ENCODE peak calls at places on chromosomes 1 and 21, in ten cellular contexts. One of them, this sample, is unnamed.

GRCh38 chr1:234260578-234260977 is 112.7 kb upstream of the COA6 start:
- DNase-seq in fibroblast of lung: peak; percentile 43
- DNase-seq in kidney: no peak
- DNase-seq in pancreas: no peak
- DNase-seq in tibial artery: no peak
- DNase-seq in lower lobe of right lung: no peak
- DNase-seq in esophagus squamous epithelium: no peak
- DNase-seq in cardiac muscle cell: no peak
- DNase-seq in transverse colon: no peak
- DNase-seq in SJSA1: no peak
- DNase-seq in this sample: no peak

GRCh38 chr21:29637126-29637525 is 302.7 kb downstream of the GRIK1 start:
- DNase-seq in fibroblast of lung: no peak
- DNase-seq in kidney: no peak
- DNase-seq in pancreas: no peak
- DNase-seq in tibial artery: no peak
- DNase-seq in lower lobe of right lung: no peak
- DNase-seq in esophagus squamous epithelium: no peak
- DNase-seq in cardiac muscle cell: no peak
- DNase-seq in transverse colon: no peak
- DNase-seq in SJSA1: no peak
- DNase-seq in this sample: no peak

GRCh38 chr21:27314096-27314495 is 347.2 kb upstream of the ADAMTS5 start:
- DNase-seq in fibroblast of lung: peak; percentile 7
- DNase-seq in kidney: no peak
- DNase-seq in pancreas: no peak
- DNase-seq in tibial artery: no peak
- DNase-seq in lower lobe of right lung: no peak
- DNase-seq in esophagus squamous epithelium: no peak
- DNase-seq in cardiac muscle cell: no peak
- DNase-seq in transverse colon: no peak
- DNase-seq in SJSA1: no peak
- DNase-seq in this sample: no peak

GRCh38 chr1:60031116-60031515 is 42.5 kb downstream of the C1orf87 start:
- DNase-seq in fibroblast of lung: no peak
- DNase-seq in kidney: no peak
- DNase-seq in pancreas: no peak
- DNase-seq in tibial artery: no peak
- DNase-seq in lower lobe of right lung: no peak
- DNase-seq in esophagus squamous epithelium: no peak
- DNase-seq in cardiac muscle cell: no peak
- DNase-seq in transverse colon: no peak
- DNase-seq in SJSA1: no peak
- DNase-seq in this sample: no peak

GRCh38 chr1:66343569-66344325 is 190.2 kb upstream of the SGIP1 start:
- DNase-seq in fibroblast of lung: no peak
- DNase-seq in kidney: no peak
- DNase-seq in pancreas: no peak
- DNase-seq in tibial artery: no peak
- DNase-seq in lower lobe of right lung: no peak
- DNase-seq in esophagus squamous epithelium: no peak
- DNase-seq in cardiac muscle cell: no peak
- DNase-seq in transverse colon: no peak
- DNase-seq in SJSA1: no peak
- DNase-seq in this sample: no peak

GRCh38 chr1:87897486-87897885 is 568.8 kb downstream of the LMO4 start:
- DNase-seq in fibroblast of lung: no peak
- DNase-seq in kidney: no peak
- DNase-seq in pancreas: no peak
- DNase-seq in tibial artery: no peak
- DNase-seq in lower lobe of right lung: no peak
- DNase-seq in esophagus squamous epithelium: no peak
- DNase-seq in cardiac muscle cell: no peak
- DNase-seq in transverse colon: no peak
- DNase-seq in SJSA1: no peak
- DNase-seq in this sample: no peak

GRCh38 chr1:243396424-243396823 is 140.6 kb downstream of the SDCCAG8 start:
- DNase-seq in fibroblast of lung: no peak
- DNase-seq in kidney: no peak
- DNase-seq in pancreas: no peak
- DNase-seq in tibial artery: no peak
- DNase-seq in lower lobe of right lung: no peak
- DNase-seq in esophagus squamous epithelium: no peak
- DNase-seq in cardiac muscle cell: no peak
- DNase-seq in transverse colon: no peak
- DNase-seq in SJSA1: no peak
- DNase-seq in this sample: no peak

GRCh38 chr1:86156571-86157455 is at the start of gene COL24A1:
- DNase-seq in fibroblast of lung: peak; percentile 82
- DNase-seq in kidney: peak; percentile 73
- DNase-seq in pancreas: peak; percentile 58
- DNase-seq in tibial artery: peak; percentile 63
- DNase-seq in lower lobe of right lung: peak; percentile 58
- DNase-seq in esophagus squamous epithelium: no peak
- DNase-seq in cardiac muscle cell: peak; percentile 81
- DNase-seq in transverse colon: peak; percentile 14
- DNase-seq in SJSA1: no peak
- DNase-seq in this sample: peak; percentile 68

GRCh38 chr1:78536427-78536826 is 45.7 kb downstream of the PTGFR start:
- DNase-seq in fibroblast of lung: peak; percentile 61
- DNase-seq in kidney: no peak
- DNase-seq in pancreas: no peak
- DNase-seq in tibial artery: no peak
- DNase-seq in lower lobe of right lung: no peak
- DNase-seq in esophagus squamous epithelium: no peak
- DNase-seq in cardiac muscle cell: no peak
- DNase-seq in transverse colon: no peak
- DNase-seq in SJSA1: no peak
- DNase-seq in this sample: no peak

GRCh38 chr1:20074725-20075171 is 4.8 kb downstream of the PLA2G5 start:
- DNase-seq in fibroblast of lung: no peak
- DNase-seq in kidney: no peak
- DNase-seq in pancreas: no peak
- DNase-seq in tibial artery: no peak
- DNase-seq in lower lobe of right lung: no peak
- DNase-seq in esophagus squamous epithelium: no peak
- DNase-seq in cardiac muscle cell: no peak
- DNase-seq in transverse colon: no peak
- DNase-seq in SJSA1: no peak
- DNase-seq in this sample: no peak

GRCh38 chr1:10674700-10675598 is 121.5 kb downstream of the CASZ1 start:
- DNase-seq in fibroblast of lung: no peak
- DNase-seq in kidney: no peak
- DNase-seq in pancreas: no peak
- DNase-seq in tibial artery: no peak
- DNase-seq in lower lobe of right lung: no peak
- DNase-seq in esophagus squamous epithelium: no peak
- DNase-seq in cardiac muscle cell: no peak
- DNase-seq in transverse colon: peak; percentile 63
- DNase-seq in SJSA1: no peak
- DNase-seq in this sample: no peak
- H3K4me1 ChIP-seq in fibroblast of lung: no peaks in the 10 kb centered on the region
- H3K4me1 ChIP-seq in kidney: peaks cover 71% of the 10 kb centered on the region
- H3K4me1 ChIP-seq in pancreas: peaks cover 10% of the 10 kb centered on the region
- H3K4me1 ChIP-seq in tibial artery: peaks cover 35% of the 10 kb centered on the region
- H3K4me1 ChIP-seq in lower lobe of right lung: peaks cover 81% of the 10 kb centered on the region
- H3K4me1 ChIP-seq in esophagus squamous epithelium: peaks cover 16% of the 10 kb centered on the region
- H3K4me1 ChIP-seq in cardiac muscle cell: peaks cover 48% of the 10 kb centered on the region
- H3K4me1 ChIP-seq in transverse colon: peaks cover 86% of the 10 kb centered on the region
- H3K4me1 ChIP-seq in SJSA1: no peaks in the 10 kb centered on the region
- H3K4me1 ChIP-seq in this sample: peaks cover 44% of the 10 kb centered on the region

GRCh38 chr1:160647329-160647720 is 481 bp upstream of the SLAMF1 start:
- DNase-seq in fibroblast of lung: no peak
- DNase-seq in kidney: no peak
- DNase-seq in pancreas: no peak
- DNase-seq in tibial artery: no peak
- DNase-seq in lower lobe of right lung: no peak
- DNase-seq in esophagus squamous epithelium: no peak
- DNase-seq in cardiac muscle cell: no peak
- DNase-seq in transverse colon: no peak
- DNase-seq in SJSA1: no peak
- DNase-seq in this sample: no peak

GRCh38 chr1:160646192-160646591 is 652 bp downstream of the SLAMF1 start:
- DNase-seq in fibroblast of lung: no peak
- DNase-seq in kidney: no peak
- DNase-seq in pancreas: no peak
- DNase-seq in tibial artery: no peak
- DNase-seq in lower lobe of right lung: no peak
- DNase-seq in esophagus squamous epithelium: no peak
- DNase-seq in cardiac muscle cell: no peak
- DNase-seq in transverse colon: no peak
- DNase-seq in SJSA1: no peak
- DNase-seq in this sample: no peak

GRCh38 chr1:160644399-160644798 is 2.4 kb downstream of the SLAMF1 start:
- DNase-seq in fibroblast of lung: no peak
- DNase-seq in kidney: no peak
- DNase-seq in pancreas: no peak
- DNase-seq in tibial artery: no peak
- DNase-seq in lower lobe of right lung: no peak
- DNase-seq in esophagus squamous epithelium: no peak
- DNase-seq in cardiac muscle cell: no peak
- DNase-seq in transverse colon: no peak
- DNase-seq in SJSA1: no peak
- DNase-seq in this sample: no peak

GRCh38 chr1:160645386-160646063 is 1.3 kb downstream of the SLAMF1 start:
- DNase-seq in fibroblast of lung: no peak
- DNase-seq in kidney: no peak
- DNase-seq in pancreas: no peak
- DNase-seq in tibial artery: no peak
- DNase-seq in lower lobe of right lung: no peak
- DNase-seq in esophagus squamous epithelium: no peak
- DNase-seq in cardiac muscle cell: no peak
- DNase-seq in transverse colon: no peak
- DNase-seq in SJSA1: no peak
- DNase-seq in this sample: no peak

DNA sequence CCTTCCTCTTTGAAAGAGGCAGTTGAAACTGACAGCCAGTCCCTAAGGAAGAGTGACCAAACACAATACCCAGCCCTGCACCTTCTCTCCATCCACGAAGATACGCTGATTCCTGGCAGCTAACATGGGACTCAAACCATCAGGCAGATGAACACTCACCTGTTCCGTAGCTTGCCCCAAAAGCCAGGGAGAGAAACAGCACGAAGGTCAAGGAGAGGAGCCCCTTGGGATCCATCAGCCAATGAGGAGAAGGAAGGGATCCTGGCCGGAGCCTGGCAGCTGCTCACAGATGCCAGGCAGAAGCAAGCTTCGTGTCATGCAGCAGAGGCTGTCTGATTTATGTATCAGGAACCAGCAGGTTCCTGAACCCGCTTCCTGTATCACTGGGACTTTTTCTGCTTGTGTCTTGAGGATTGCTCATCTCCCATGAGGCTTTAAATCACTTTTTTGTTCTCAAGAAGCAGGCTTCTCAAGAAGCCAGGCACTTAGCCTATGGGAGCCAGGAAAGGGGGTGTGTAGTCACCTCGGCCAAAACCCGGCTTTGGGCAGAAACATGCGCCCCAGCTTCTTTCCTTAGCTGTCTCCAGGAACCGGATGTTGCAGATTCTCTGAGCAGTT is at the start of gene SLAMF1:
- DNase-seq in fibroblast of lung: no peak
- DNase-seq in kidney: no peak
- DNase-seq in pancreas: no peak
- DNase-seq in tibial artery: no peak
- DNase-seq in lower lobe of right lung: no peak
- DNase-seq in esophagus squamous epithelium: no peak
- DNase-seq in cardiac muscle cell: no peak
- DNase-seq in transverse colon: peak; percentile 30
- DNase-seq in SJSA1: no peak
- DNase-seq in this sample: no peak
- H3K4me3 ChIP-seq in fibroblast of lung: no peak within 1 kb of the TSS
- H3K4me3 ChIP-seq in kidney: no peak within 1 kb of the TSS
- H3K4me3 ChIP-seq in pancreas: no peak within 1 kb of the TSS
- H3K4me3 ChIP-seq in tibial artery: no peak within 1 kb of the TSS
- H3K4me3 ChIP-seq in lower lobe of right lung: peak within 1 kb of the TSS; percentile 34
- H3K4me3 ChIP-seq in esophagus squamous epithelium: peak within 1 kb of the TSS; percentile 35
- H3K4me3 ChIP-seq in cardiac muscle cell: no peak within 1 kb of the TSS
- H3K4me3 ChIP-seq in transverse colon: no peak within 1 kb of the TSS
- H3K4me3 ChIP-seq in SJSA1: no peak within 1 kb of the TSS
- H3K4me3 ChIP-seq in this sample: no peak within 1 kb of the TSS

GRCh38 chr1:48048980-48049379 is 51.8 kb upstream of the TRABD2B start:
- DNase-seq in fibroblast of lung: no peak
- DNase-seq in kidney: no peak
- DNase-seq in pancreas: no peak
- DNase-seq in tibial artery: no peak
- DNase-seq in lower lobe of right lung: no peak
- DNase-seq in esophagus squamous epithelium: no peak
- DNase-seq in cardiac muscle cell: peak; percentile 39
- DNase-seq in transverse colon: no peak
- DNase-seq in SJSA1: no peak
- DNase-seq in this sample: no peak
- H3K27ac ChIP-seq in fibroblast of lung: no peak overlapping the region
- H3K27ac ChIP-seq in kidney: no peak overlapping the region
- H3K27ac ChIP-seq in pancreas: no peak overlapping the region
- H3K27ac ChIP-seq in tibial artery: peak overlapping the region; percentile 83
- H3K27ac ChIP-seq in lower lobe of right lung: no peak overlapping the region
- H3K27ac ChIP-seq in esophagus squamous epithelium: no peak overlapping the region
- H3K27ac ChIP-seq in cardiac muscle cell: no peak overlapping the region
- H3K27ac ChIP-seq in transverse colon: no peak overlapping the region
- H3K27ac ChIP-seq in SJSA1: no peak overlapping the region
- H3K27ac ChIP-seq in this sample: no peak overlapping the region

GRCh38 chr1:42315500-42315899 is 19.5 kb downstream of the FOXJ3 start:
- DNase-seq in fibroblast of lung: no peak
- DNase-seq in kidney: no peak
- DNase-seq in pancreas: no peak
- DNase-seq in tibial artery: no peak
- DNase-seq in lower lobe of right lung: no peak
- DNase-seq in esophagus squamous epithelium: no peak
- DNase-seq in cardiac muscle cell: no peak
- DNase-seq in transverse colon: no peak
- DNase-seq in SJSA1: no peak
- DNase-seq in this sample: no peak

GRCh38 chr1:42318601-42319000 is 16.4 kb downstream of the FOXJ3 start:
- DNase-seq in fibroblast of lung: no peak
- DNase-seq in kidney: no peak
- DNase-seq in pancreas: no peak
- DNase-seq in tibial artery: no peak
- DNase-seq in lower lobe of right lung: no peak
- DNase-seq in esophagus squamous epithelium: no peak
- DNase-seq in cardiac muscle cell: no peak
- DNase-seq in transverse colon: no peak
- DNase-seq in SJSA1: no peak
- DNase-seq in this sample: no peak

GRCh38 chr1:42316292-42316691 is 18.7 kb downstream of the FOXJ3 start:
- DNase-seq in fibroblast of lung: peak; percentile 23
- DNase-seq in kidney: no peak
- DNase-seq in pancreas: no peak
- DNase-seq in tibial artery: no peak
- DNase-seq in lower lobe of right lung: no peak
- DNase-seq in esophagus squamous epithelium: no peak
- DNase-seq in cardiac muscle cell: no peak
- DNase-seq in transverse colon: no peak
- DNase-seq in SJSA1: no peak
- DNase-seq in this sample: no peak

GRCh38 chr1:42319128-42319851 is 15.7 kb downstream of the FOXJ3 start:
- DNase-seq in fibroblast of lung: peak; percentile 72
- DNase-seq in kidney: no peak
- DNase-seq in pancreas: no peak
- DNase-seq in tibial artery: no peak
- DNase-seq in lower lobe of right lung: no peak
- DNase-seq in esophagus squamous epithelium: no peak
- DNase-seq in cardiac muscle cell: no peak
- DNase-seq in transverse colon: no peak
- DNase-seq in SJSA1: no peak
- DNase-seq in this sample: no peak

GRCh38 chr1:42317308-42317707 is 17.7 kb downstream of the FOXJ3 start:
- DNase-seq in fibroblast of lung: no peak
- DNase-seq in kidney: no peak
- DNase-seq in pancreas: no peak
- DNase-seq in tibial artery: no peak
- DNase-seq in lower lobe of right lung: no peak
- DNase-seq in esophagus squamous epithelium: no peak
- DNase-seq in cardiac muscle cell: no peak
- DNase-seq in transverse colon: no peak
- DNase-seq in SJSA1: no peak
- DNase-seq in this sample: no peak
- H3K4me1 ChIP-seq in fibroblast of lung: peaks cover 8% of the 10 kb centered on the region
- H3K4me1 ChIP-seq in kidney: peaks cover 16% of the 10 kb centered on the region
- H3K4me1 ChIP-seq in pancreas: peaks cover 56% of the 10 kb centered on the region
- H3K4me1 ChIP-seq in tibial artery: peaks cover 28% of the 10 kb centered on the region
- H3K4me1 ChIP-seq in lower lobe of right lung: peaks cover 74% of the 10 kb centered on the region
- H3K4me1 ChIP-seq in esophagus squamous epithelium: peaks cover 36% of the 10 kb centered on the region
- H3K4me1 ChIP-seq in cardiac muscle cell: peaks cover 28% of the 10 kb centered on the region
- H3K4me1 ChIP-seq in transverse colon: peaks cover 57% of the 10 kb centered on the region
- H3K4me1 ChIP-seq in SJSA1: peaks cover 19% of the 10 kb centered on the region
- H3K4me1 ChIP-seq in this sample: peaks cover 89% of the 10 kb centered on the region

This sample was measured in psoas muscle.